ENCODE peak calls at places on chromosome 14, in six cellular contexts. M is PC-3, F is colonic mucosa, T is foreskin fibroblast, W is ascending aorta, P is OCI-LY7. Y is an unnamed sample.

GRCh38 chr14:98168196-98168985 is 1103.6 kb downstream of the BCL11B start:
- DNase-seq in P (no peak), W (no peak), T (no peak), F (no peak), M (no peak), Y (no peak)

GRCh38 chr14:100433428-100433814 is 110.3 kb downstream of the SLC25A47 start:
- DNase-seq in W (no peak), P (no peak), F (no peak), M (no peak), T (no peak), Y (no peak)

GRCh38 chr14:98726585-98727405 is 545.2 kb downstream of the BCL11B start:
- DNase-seq in M (no peak), F (no peak), P (no peak), T (no peak), W (no peak), Y (no peak)

GRCh38 chr14:85566603-85567002 is 36.7 kb downstream of the FLRT2 start:
- DNase-seq in M (peak), P (no peak), W (no peak), F (no peak), T (peak), Y (peak)

GRCh38 chr14:30230719-30231118 is 303.1 kb upstream of the PRKD1 start:
- DNase-seq in P (no peak), F (no peak), W (no peak), T (no peak), M (no peak), Y (no peak)

GRCh38 chr14:76810953-76811400 is 1.7 kb downstream of the ANGEL1 start:
- DNase-seq in T (peak), M (peak), F (peak), W (peak), P (peak), Y (no peak)

GRCh38 chr14:89641495-89642162 is 224.6 kb upstream of the FOXN3 start:
- DNase-seq in F (no peak), W (no peak), M (no peak), P (no peak), T (no peak), Y (no peak)

GRCh38 chr14:63677891-63678379 is 36.3 kb upstream of the WDR89 start:
- DNase-seq in P (no peak), T (peak), F (no peak), W (no peak), M (peak), Y (peak)

GRCh38 chr14:68564826-68565760 is 227.8 kb downstream of the ZFP36L1 start:
- DNase-seq in M (peak), W (no peak), F (no peak), P (no peak), T (no peak), Y (no peak)

GRCh38 chr14:84882830-84883229 is 647.1 kb upstream of the FLRT2 start:
- DNase-seq in T (no peak), W (no peak), P (no peak), F (no peak), M (no peak), Y (no peak)

GRCh38 chr14:99606359-99606758 is 2.4 kb upstream of the CCDC85C start:
- DNase-seq in F (no peak), P (no peak), M (no peak), T (no peak), W (no peak), Y (no peak)

GRCh38 chr14:75206190-75206589 is 29.8 kb upstream of the TMED10 start:
- DNase-seq in P (no peak), M (no peak), T (no peak), F (no peak), W (no peak), Y (no peak)

GRCh38 chr14:32434180-32434579 is 105.1 kb downstream of the AKAP6 start:
- DNase-seq in P (no peak), F (peak), T (no peak), M (no peak), W (no peak), Y (no peak)

GRCh38 chr14:85308531-85309300 is 221.2 kb upstream of the FLRT2 start:
- DNase-seq in T (no peak), P (no peak), F (no peak), W (no peak), M (no peak), Y (no peak)

DNA sequence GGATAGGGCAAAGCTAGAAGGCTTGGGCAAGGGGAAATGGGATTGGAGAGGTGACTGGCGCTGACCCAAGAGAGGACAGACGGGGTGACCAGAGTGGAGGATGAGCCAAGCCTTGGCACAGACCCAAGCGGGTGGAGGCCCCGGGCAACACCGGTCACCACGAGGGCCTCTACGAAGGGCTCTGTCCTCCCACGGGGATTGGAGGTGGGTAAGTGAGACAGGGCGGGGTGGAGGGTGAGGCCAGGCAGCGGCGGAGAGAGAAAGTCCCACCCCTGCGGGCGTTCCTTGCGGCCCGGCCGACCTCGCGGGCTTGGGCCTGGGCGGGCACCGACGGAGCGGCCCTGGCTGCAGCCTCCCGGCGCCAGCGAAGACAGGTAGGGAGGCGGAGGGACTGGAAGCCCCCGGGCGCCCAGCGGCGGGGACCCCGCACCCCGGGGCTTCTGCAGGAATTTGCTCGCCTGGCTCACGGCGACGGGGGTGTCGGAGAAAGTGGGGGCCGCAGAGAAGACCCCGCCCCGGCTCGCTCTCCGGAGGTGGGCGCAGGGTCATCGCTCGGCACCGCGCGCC is at the start of gene PAPLN:
- DNase-seq in W (no peak), F (peak), M (peak), T (no peak), P (no peak), Y (no peak)
- H3K4me3 ChIP-seq in W (peak), F (peak), M (peak), T (peak), P (no peak), Y (peak)

DNA sequence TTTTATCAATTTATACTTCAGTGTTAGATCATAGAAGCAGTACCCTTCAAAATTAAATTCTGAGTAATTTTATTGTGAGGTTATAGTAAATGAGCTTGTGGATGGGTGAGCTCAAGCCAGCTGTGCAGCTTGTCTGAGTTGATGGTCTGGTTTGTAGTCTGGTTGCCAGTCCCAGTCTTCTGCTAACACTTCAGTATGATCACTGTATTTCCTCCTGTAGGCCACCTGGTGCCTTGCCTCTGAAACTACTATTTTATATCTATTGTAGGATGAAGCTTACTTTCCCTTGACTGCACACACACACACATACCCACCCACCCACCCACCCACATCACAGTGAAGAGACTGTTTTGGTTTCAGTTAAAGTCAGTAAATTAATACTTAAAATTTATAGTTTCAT is 496.4 kb downstream of the PCNX1 start:
- DNase-seq in M (peak), P (peak), T (no peak), W (no peak), F (peak), Y (no peak)
- TF ChIP-seq CTCF in M (peak), P (no peak), T (no peak), W (no peak), F (peak), Y (no peak)

DNA sequence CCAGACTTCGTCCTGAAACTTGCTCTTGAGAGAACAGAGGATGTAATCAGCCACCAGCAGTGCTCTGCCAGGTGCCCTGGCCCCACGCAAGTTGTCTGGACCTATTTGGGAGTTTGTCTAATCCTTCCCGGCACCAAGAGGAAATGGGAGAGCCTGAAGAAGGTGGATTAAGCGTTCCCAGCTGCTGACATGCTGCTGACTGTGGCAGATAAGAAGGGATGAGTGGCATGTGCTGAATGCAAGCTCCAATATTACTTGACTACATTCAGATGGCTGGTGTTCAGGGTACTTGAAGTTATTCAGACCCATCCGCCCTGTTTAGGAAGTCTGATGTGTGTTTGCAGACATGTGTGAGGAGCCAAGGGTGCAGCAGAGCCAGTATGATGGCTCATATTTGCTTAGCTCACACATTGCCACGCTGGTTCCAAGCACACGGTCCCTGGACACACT is 440.6 kb upstream of the CCDC196 start:
- DNase-seq in W (no peak), T (no peak), F (no peak), P (no peak), M (no peak), Y (peak)
- H3K4me3 ChIP-seq in W (no peak), T (no peak), F (no peak), P (no peak), M (no peak), Y (no peak)

DNA sequence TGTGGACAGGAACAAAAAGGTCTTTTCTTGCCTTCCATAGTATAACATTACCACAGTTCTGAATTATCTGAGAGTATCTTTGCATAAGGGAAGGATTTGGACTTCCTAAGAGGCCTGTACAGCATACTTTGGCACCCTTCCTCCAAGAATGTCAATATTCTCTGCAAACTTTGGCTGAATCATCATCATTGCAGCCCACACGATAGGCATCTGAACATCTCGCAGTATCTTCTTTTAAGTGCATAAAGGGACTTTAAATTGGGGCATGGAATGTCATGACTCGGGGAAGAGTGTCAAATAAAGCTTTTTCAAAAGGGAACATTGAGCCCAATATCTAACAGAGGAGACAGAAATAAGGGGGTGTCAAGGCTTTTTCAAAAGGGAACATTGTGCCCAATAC is 646.2 kb upstream of the STXBP6 start:
- DNase-seq in M (no peak), P (no peak), W (no peak), F (no peak), T (no peak), Y (no peak)
- TF ChIP-seq CTCF in M (no peak), P (no peak), W (no peak), F (no peak), T (no peak), Y (no peak)

DNA sequence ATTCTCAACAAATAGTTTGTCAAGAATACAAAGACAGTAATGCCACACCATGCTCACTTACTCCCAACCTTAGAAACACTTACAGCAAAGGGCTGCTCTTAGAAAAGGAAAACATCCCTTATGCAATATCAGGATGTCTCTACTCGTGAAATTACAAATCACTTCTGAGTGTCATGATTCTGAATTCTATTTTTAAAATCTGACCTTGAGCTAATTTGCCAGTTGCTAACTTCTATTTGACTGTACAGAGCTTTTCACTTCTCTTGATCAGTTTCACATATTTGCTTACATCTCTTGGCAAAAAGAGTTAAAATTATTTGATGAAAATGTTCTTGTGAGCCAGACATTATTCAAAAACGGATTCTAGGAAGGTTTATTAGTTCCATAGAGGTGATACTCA is 136.7 kb upstream of the SLC35F4 start:
- DNase-seq in W (no peak), M (no peak), P (no peak), F (no peak), T (no peak), Y (no peak)
- H3K4me3 ChIP-seq in W (no peak), M (no peak), P (no peak), F (no peak), T (no peak), Y (no peak)

DNA sequence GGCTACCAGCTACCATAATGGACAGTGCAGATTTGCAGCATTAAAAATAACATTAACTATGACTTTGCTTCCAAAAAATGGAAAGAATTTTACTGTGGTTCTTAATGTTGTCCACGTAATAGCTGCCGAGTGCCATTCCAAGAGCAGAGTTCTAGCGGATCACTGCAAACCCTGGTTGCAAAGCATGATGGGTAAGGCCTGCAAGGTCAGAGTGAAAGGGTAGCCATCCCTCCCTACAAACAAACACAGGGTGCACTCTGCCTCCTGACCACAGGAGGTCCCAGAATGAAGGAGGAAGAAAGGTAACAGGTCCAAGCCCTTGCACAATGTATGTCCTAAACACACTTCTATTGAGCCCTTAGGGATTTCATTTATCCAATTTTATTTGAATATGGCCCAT is 157.6 kb downstream of the DPF3 start:
- DNase-seq in W (peak), M (peak), P (no peak), F (no peak), T (peak), Y (no peak)
- TF ChIP-seq CTCF in W (no peak), M (peak), P (no peak), F (no peak), T (peak), Y (peak)

GRCh38 chr14:55191881-55192616 is 664 bp upstream of the DLGAP5 start:
- DNase-seq in F (no peak), P (peak), W (no peak), M (no peak), T (no peak), Y (no peak)

GRCh38 chr14:55191101-55191880 is at the start of gene DLGAP5:
- DNase-seq in W (peak), T (peak), M (peak), P (peak), F (peak), Y (peak)

GRCh38 chr14:55188686-55189295 is 2.6 kb downstream of the DLGAP5 start:
- DNase-seq in F (no peak), M (no peak), P (no peak), T (no peak), W (no peak), Y (peak)
- H3K4me3 ChIP-seq in F (no peak), M (peak), P (no peak), T (no peak), W (no peak), Y (no peak)

GRCh38 chr14:101557811-101558738 is 3.2 kb upstream of the DIO3 start:
- DNase-seq in F (no peak), P (no peak), W (no peak), T (no peak), M (peak), Y (no peak)
- TF ChIP-seq CTCF in F (no peak), P (peak), W (peak), T (no peak), M (peak), Y (no peak)

GRCh38 chr14:106488293-106488692 is 961.9 kb downstream of the TMEM121 start:
- DNase-seq in P (no peak), T (no peak), M (no peak), F (no peak), W (no peak), Y (no peak)
- H3K4me3 ChIP-seq in P (no peak), T (no peak), M (no peak), F (no peak), W (no peak), Y (no peak)